ENCODE peak calls at places on chromosomes 1 and 21, in six cellular contexts. K, J, W, L, M and R are unnamed samples.

GRCh38 chr21:35053356-35054096 is 4.4 kb upstream of the RUNX1 start:
- DNase-seq in K (no peak), J (no peak), W (no peak), L (no peak), M (no peak), R (no peak)

GRCh38 chr1:179953974-179954493 is 576 bp upstream of the CEP350 start:
- DNase-seq in K (peak; percentile 63), J (peak; percentile 46), W (peak; percentile 49), L (peak; percentile 53), M (no peak), R (peak; percentile 15)

GRCh38 chr1:227621211-227621610 is 57.9 kb downstream of the ZNF678 start:
- DNase-seq in K (peak; percentile 4), J (no peak), W (no peak), L (no peak), M (no peak), R (no peak)

GRCh38 chr1:153174624-153175023 is 23.9 kb upstream of the SPRR2G start:
- DNase-seq in K (no peak), J (no peak), W (no peak), L (no peak), M (no peak), R (no peak)

GRCh38 chr21:28783641-28784185 is 209.0 kb downstream of the LTN1 start:
- DNase-seq in K (no peak), J (no peak), W (no peak), L (no peak), M (no peak), R (no peak)

GRCh38 chr1:42013881-42014470 is 95.3 kb upstream of the HIVEP3 start:
- DNase-seq in K (no peak), J (no peak), W (no peak), L (no peak), M (no peak), R (no peak)

GRCh38 chr21:39568380-39568779 is 44.4 kb upstream of the B3GALT5 start:
- DNase-seq in K (no peak), J (no peak), W (no peak), L (no peak), M (no peak), R (no peak)

GRCh38 chr1:174942547-174943255 is 57.0 kb upstream of the CACYBP start:
- DNase-seq in K (no peak), J (no peak), W (no peak), L (no peak), M (no peak), R (no peak)

GRCh38 chr1:178541829-178542553 is 29.1 kb downstream of the TEX35 start:
- DNase-seq in K (no peak), J (peak; percentile 64), W (peak; percentile 12), L (no peak), M (peak; percentile 65), R (peak; percentile 55)

GRCh38 chr1:35120458-35121133 is 41.4 kb downstream of the ZMYM1 start:
- DNase-seq in K (peak; percentile 25), J (no peak), W (no peak), L (no peak), M (no peak), R (peak; percentile 30)

GRCh38 chr1:233668725-233669294 is 54.9 kb downstream of the KCNK1 start:
- DNase-seq in K (no peak), J (no peak), W (no peak), L (no peak), M (peak; percentile 62), R (no peak)

GRCh38 chr1:17120962-17121837 is 1.9 kb upstream of the PADI2 start:
- DNase-seq in K (no peak), J (no peak), W (no peak), L (no peak), M (no peak), R (no peak)

GRCh38 chr1:226654508-226655124 is 84.5 kb downstream of the ITPKB start:
- DNase-seq in K (no peak), J (no peak), W (no peak), L (no peak), M (no peak), R (no peak)

GRCh38 chr1:222373831-222374603 is 173.9 kb downstream of the HHIPL2 start:
- DNase-seq in K (no peak), J (no peak), W (no peak), L (no peak), M (no peak), R (no peak)

GRCh38 chr1:63612971-63613370 is 19.8 kb downstream of the PGM1 start:
- DNase-seq in K (no peak), J (no peak), W (no peak), L (no peak), M (no peak), R (no peak)

GRCh38 chr21:41895643-41896493 is 16.7 kb upstream of the PRDM15 start:
- DNase-seq in K (no peak), J (no peak), W (no peak), L (no peak), M (no peak), R (no peak)

GRCh38 chr21:45551316-45551715 is 9.1 kb upstream of the SLC19A1 start:
- DNase-seq in K (peak; percentile 80), J (no peak), W (peak; percentile 78), L (peak; percentile 80), M (peak; percentile 32), R (peak; percentile 70)

GRCh38 chr1:217027403-217028080 is 304.3 kb upstream of the ESRRG start:
- DNase-seq in K (no peak), J (no peak), W (no peak), L (no peak), M (no peak), R (no peak)

GRCh38 chr1:44610527-44611148 is 63.6 kb downstream of the TMEM53 start:
- DNase-seq in K (no peak), J (peak; percentile 45), W (no peak), L (no peak), M (no peak), R (no peak)

GRCh38 chr1:10679521-10680220 is 116.8 kb downstream of the CASZ1 start:
- DNase-seq in K (peak; percentile 68), J (peak; percentile 64), W (peak; percentile 28), L (peak; percentile 41), M (peak; percentile 10), R (no peak)

GRCh38 chr1:163571950-163572349 is 250.2 kb downstream of the NUF2 start:
- DNase-seq in K (no peak), J (no peak), W (no peak), L (no peak), M (no peak), R (no peak)

GRCh38 chr1:183194527-183195145 is 8.6 kb downstream of the LAMC2 start:
- DNase-seq in K (no peak), J (no peak), W (no peak), L (no peak), M (no peak), R (no peak)

GRCh38 chr1:8468751-8469150 is 150.8 kb downstream of the SLC45A1 start:
- DNase-seq in K (no peak), J (no peak), W (no peak), L (no peak), M (no peak), R (no peak)

GRCh38 chr1:12518956-12519707 is 98.9 kb downstream of the DHRS3 start:
- DNase-seq in K (peak; percentile 31), J (no peak), W (peak; percentile 7), L (peak; percentile 26), M (no peak), R (peak; percentile 36)

GRCh38 chr1:85214654-85215053 is 13.8 kb upstream of the SYDE2 start:
- DNase-seq in K (peak; percentile 17), J (no peak), W (no peak), L (no peak), M (no peak), R (no peak)

GRCh38 chr1:243320224-243320623 is 64.4 kb downstream of the SDCCAG8 start:
- DNase-seq in K (no peak), J (no peak), W (no peak), L (no peak), M (no peak), R (no peak)

GRCh38 chr1:182629674-182630073 is 25.5 kb upstream of the RGS16 start:
- DNase-seq in K (no peak), J (no peak), W (no peak), L (no peak), M (no peak), R (no peak)

GRCh38 chr1:244815600-244816099 is 19.8 kb upstream of the COX20 start:
- DNase-seq in K (no peak), J (no peak), W (no peak), L (no peak), M (no peak), R (no peak)

GRCh38 chr1:7009741-7010525 is 224.7 kb downstream of the CAMTA1 start:
- DNase-seq in K (no peak), J (no peak), W (no peak), L (no peak), M (no peak), R (no peak)

GRCh38 chr1:155188268-155188667 is 14.6 kb downstream of the TRIM46 start:
- DNase-seq in K (no peak), J (no peak), W (no peak), L (no peak), M (no peak), R (no peak)

GRCh38 chr1:47330212-47330611 is 3.4 kb upstream of the CMPK1 start:
- DNase-seq in K (no peak), J (no peak), W (no peak), L (no peak), M (no peak), R (no peak)

GRCh38 chr21:17688912-17689874 is 76.5 kb upstream of the BTG3 start:
- DNase-seq in K (peak; percentile 28), J (no peak), W (no peak), L (peak; percentile 58), M (peak; percentile 62), R (no peak)